ENCODE peak calls at places on chromosomes 16 and 17, in ten cellular contexts. One of them, this sample, is unnamed.
A peak's percentile ranks its signal among the peaks of the same experiment; 100 is the strongest.

GRCh38 chr17:30243568-30243967 is 8.1 kb upstream of the SLC6A4 start:
- DNase-seq in CD8-positive, alpha-beta memory T cell: no peak
- DNase-seq in AG10803: no peak
- DNase-seq in CD8-positive, alpha-beta T cell: no peak
- DNase-seq in T-helper 17 cell: no peak
- DNase-seq in body of pancreas: no peak
- DNase-seq in EH: no peak
- DNase-seq in stimulated activated CD4-positive, alpha-beta T cell treated with anti-CD3 and anti-CD28 coated beads, Interleukin-4, amount 100 ng/mL, for 4 hours: no peak
- DNase-seq in DMS79 treated with DMSO at 0.1 percent for 48 hours: no peak
- DNase-seq in fibroblast of villous mesenchyme: no peak
- DNase-seq in this sample: no peak

GRCh38 chr17:41625602-41626001 is 1.2 kb upstream of the KRT17 start:
- DNase-seq in CD8-positive, alpha-beta memory T cell: no peak
- DNase-seq in AG10803: no peak
- DNase-seq in fibroblast of villous mesenchyme: no peak
- DNase-seq in T-helper 17 cell: no peak
- DNase-seq in CD8-positive, alpha-beta T cell: no peak
- DNase-seq in stimulated activated CD4-positive, alpha-beta T cell treated with anti-CD3 and anti-CD28 coated beads, Interleukin-4, amount 100 ng/mL, for 4 hours: no peak
- DNase-seq in DMS79 treated with DMSO at 0.1 percent for 48 hours: no peak
- DNase-seq in body of pancreas: no peak
- DNase-seq in EH: no peak
- DNase-seq in this sample: no peak

GRCh38 chr17:61875285-61875684 is 12.0 kb upstream of the BRIP1 start:
- DNase-seq in fibroblast of villous mesenchyme: no peak
- DNase-seq in CD8-positive, alpha-beta memory T cell: no peak
- DNase-seq in DMS79 treated with DMSO at 0.1 percent for 48 hours: no peak
- DNase-seq in EH: no peak
- DNase-seq in stimulated activated CD4-positive, alpha-beta T cell treated with anti-CD3 and anti-CD28 coated beads, Interleukin-4, amount 100 ng/mL, for 4 hours: no peak
- DNase-seq in T-helper 17 cell: no peak
- DNase-seq in body of pancreas: no peak
- DNase-seq in AG10803: no peak
- DNase-seq in CD8-positive, alpha-beta T cell: no peak
- DNase-seq in this sample: no peak

GRCh38 chr16:85568519-85568918 is 44.6 kb upstream of the GSE1 start:
- DNase-seq in body of pancreas: peak; percentile 53
- DNase-seq in T-helper 17 cell: no peak
- DNase-seq in stimulated activated CD4-positive, alpha-beta T cell treated with anti-CD3 and anti-CD28 coated beads, Interleukin-4, amount 100 ng/mL, for 4 hours: no peak
- DNase-seq in DMS79 treated with DMSO at 0.1 percent for 48 hours: no peak
- DNase-seq in EH: no peak
- DNase-seq in CD8-positive, alpha-beta T cell: no peak
- DNase-seq in AG10803: no peak
- DNase-seq in CD8-positive, alpha-beta memory T cell: no peak
- DNase-seq in fibroblast of villous mesenchyme: no peak
- DNase-seq in this sample: no peak

GRCh38 chr17:48335858-48336500 is 94.0 kb downstream of the SKAP1 start:
- DNase-seq in DMS79 treated with DMSO at 0.1 percent for 48 hours: peak; percentile 75
- DNase-seq in EH: peak; percentile 56
- DNase-seq in stimulated activated CD4-positive, alpha-beta T cell treated with anti-CD3 and anti-CD28 coated beads, Interleukin-4, amount 100 ng/mL, for 4 hours: no peak
- DNase-seq in CD8-positive, alpha-beta T cell: no peak
- DNase-seq in fibroblast of villous mesenchyme: peak; percentile 70
- DNase-seq in T-helper 17 cell: no peak
- DNase-seq in CD8-positive, alpha-beta memory T cell: no peak
- DNase-seq in body of pancreas: no peak
- DNase-seq in AG10803: peak; percentile 64
- DNase-seq in this sample: peak; percentile 60

GRCh38 chr17:14926073-14926472 is 339.1 kb downstream of the PMP22 start:
- DNase-seq in T-helper 17 cell: no peak
- DNase-seq in AG10803: no peak
- DNase-seq in body of pancreas: no peak
- DNase-seq in DMS79 treated with DMSO at 0.1 percent for 48 hours: no peak
- DNase-seq in EH: no peak
- DNase-seq in CD8-positive, alpha-beta T cell: no peak
- DNase-seq in CD8-positive, alpha-beta memory T cell: no peak
- DNase-seq in fibroblast of villous mesenchyme: no peak
- DNase-seq in stimulated activated CD4-positive, alpha-beta T cell treated with anti-CD3 and anti-CD28 coated beads, Interleukin-4, amount 100 ng/mL, for 4 hours: no peak
- DNase-seq in this sample: no peak

GRCh38 chr17:75075597-75076253 is 12.0 kb upstream of the SLC16A5 start:
- DNase-seq in CD8-positive, alpha-beta T cell: no peak
- DNase-seq in EH: no peak
- DNase-seq in CD8-positive, alpha-beta memory T cell: no peak
- DNase-seq in body of pancreas: no peak
- DNase-seq in AG10803: no peak
- DNase-seq in fibroblast of villous mesenchyme: no peak
- DNase-seq in DMS79 treated with DMSO at 0.1 percent for 48 hours: no peak
- DNase-seq in T-helper 17 cell: no peak
- DNase-seq in stimulated activated CD4-positive, alpha-beta T cell treated with anti-CD3 and anti-CD28 coated beads, Interleukin-4, amount 100 ng/mL, for 4 hours: no peak
- DNase-seq in this sample: no peak

GRCh38 chr16:66576306-66576705 is 3.0 kb upstream of the CMTM2 start:
- DNase-seq in CD8-positive, alpha-beta memory T cell: no peak
- DNase-seq in AG10803: peak; percentile 20
- DNase-seq in DMS79 treated with DMSO at 0.1 percent for 48 hours: no peak
- DNase-seq in EH: no peak
- DNase-seq in T-helper 17 cell: no peak
- DNase-seq in body of pancreas: no peak
- DNase-seq in CD8-positive, alpha-beta T cell: no peak
- DNase-seq in fibroblast of villous mesenchyme: no peak
- DNase-seq in stimulated activated CD4-positive, alpha-beta T cell treated with anti-CD3 and anti-CD28 coated beads, Interleukin-4, amount 100 ng/mL, for 4 hours: no peak
- DNase-seq in this sample: no peak

GRCh38 chr16:7976125-7976524 is 614.2 kb downstream of the TMEM114 start:
- DNase-seq in stimulated activated CD4-positive, alpha-beta T cell treated with anti-CD3 and anti-CD28 coated beads, Interleukin-4, amount 100 ng/mL, for 4 hours: no peak
- DNase-seq in DMS79 treated with DMSO at 0.1 percent for 48 hours: no peak
- DNase-seq in EH: no peak
- DNase-seq in CD8-positive, alpha-beta T cell: no peak
- DNase-seq in T-helper 17 cell: no peak
- DNase-seq in fibroblast of villous mesenchyme: no peak
- DNase-seq in CD8-positive, alpha-beta memory T cell: no peak
- DNase-seq in AG10803: no peak
- DNase-seq in body of pancreas: no peak
- DNase-seq in this sample: no peak

GRCh38 chr16:8660841-8661301 is 13.5 kb upstream of the ABAT start:
- DNase-seq in body of pancreas: peak; percentile 85
- DNase-seq in CD8-positive, alpha-beta memory T cell: peak; percentile 53
- DNase-seq in stimulated activated CD4-positive, alpha-beta T cell treated with anti-CD3 and anti-CD28 coated beads, Interleukin-4, amount 100 ng/mL, for 4 hours: peak; percentile 12
- DNase-seq in T-helper 17 cell: peak; percentile 42
- DNase-seq in CD8-positive, alpha-beta T cell: peak; percentile 10
- DNase-seq in EH: peak; percentile 58
- DNase-seq in AG10803: peak; percentile 47
- DNase-seq in DMS79 treated with DMSO at 0.1 percent for 48 hours: peak; percentile 63
- DNase-seq in fibroblast of villous mesenchyme: peak; percentile 50
- DNase-seq in this sample: peak; percentile 77

GRCh38 chr16:86033016-86033474 is 134.1 kb downstream of the IRF8 start:
- DNase-seq in CD8-positive, alpha-beta memory T cell: no peak
- DNase-seq in EH: no peak
- DNase-seq in T-helper 17 cell: no peak
- DNase-seq in body of pancreas: no peak
- DNase-seq in CD8-positive, alpha-beta T cell: no peak
- DNase-seq in AG10803: no peak
- DNase-seq in DMS79 treated with DMSO at 0.1 percent for 48 hours: peak; percentile 52
- DNase-seq in stimulated activated CD4-positive, alpha-beta T cell treated with anti-CD3 and anti-CD28 coated beads, Interleukin-4, amount 100 ng/mL, for 4 hours: no peak
- DNase-seq in fibroblast of villous mesenchyme: no peak
- DNase-seq in this sample: no peak

GRCh38 chr17:36921131-36921851 is 16.0 kb upstream of the LHX1 start:
- DNase-seq in body of pancreas: no peak
- DNase-seq in CD8-positive, alpha-beta T cell: no peak
- DNase-seq in AG10803: no peak
- DNase-seq in stimulated activated CD4-positive, alpha-beta T cell treated with anti-CD3 and anti-CD28 coated beads, Interleukin-4, amount 100 ng/mL, for 4 hours: peak; percentile 74
- DNase-seq in CD8-positive, alpha-beta memory T cell: no peak
- DNase-seq in DMS79 treated with DMSO at 0.1 percent for 48 hours: no peak
- DNase-seq in T-helper 17 cell: no peak
- DNase-seq in fibroblast of villous mesenchyme: peak; percentile 21
- DNase-seq in EH: no peak
- DNase-seq in this sample: no peak

GRCh38 chr17:40538019-40538935 is 27.0 kb downstream of the CCR7 start:
- DNase-seq in CD8-positive, alpha-beta memory T cell: no peak
- DNase-seq in CD8-positive, alpha-beta T cell: no peak
- DNase-seq in AG10803: peak; percentile 68
- DNase-seq in T-helper 17 cell: no peak
- DNase-seq in DMS79 treated with DMSO at 0.1 percent for 48 hours: no peak
- DNase-seq in body of pancreas: peak; percentile 90
- DNase-seq in fibroblast of villous mesenchyme: no peak
- DNase-seq in EH: peak; percentile 78
- DNase-seq in stimulated activated CD4-positive, alpha-beta T cell treated with anti-CD3 and anti-CD28 coated beads, Interleukin-4, amount 100 ng/mL, for 4 hours: no peak
- DNase-seq in this sample: peak; percentile 88

GRCh38 chr16:27511657-27512056 is 38.1 kb downstream of the GTF3C1 start:
- DNase-seq in DMS79 treated with DMSO at 0.1 percent for 48 hours: no peak
- DNase-seq in AG10803: peak; percentile 8
- DNase-seq in body of pancreas: no peak
- DNase-seq in CD8-positive, alpha-beta T cell: no peak
- DNase-seq in fibroblast of villous mesenchyme: peak; percentile 39
- DNase-seq in CD8-positive, alpha-beta memory T cell: no peak
- DNase-seq in EH: no peak
- DNase-seq in stimulated activated CD4-positive, alpha-beta T cell treated with anti-CD3 and anti-CD28 coated beads, Interleukin-4, amount 100 ng/mL, for 4 hours: no peak
- DNase-seq in T-helper 17 cell: no peak
- DNase-seq in this sample: peak; percentile 26

GRCh38 chr17:77943971-77944370 is 14.5 kb upstream of the TNRC6C start:
- DNase-seq in AG10803: no peak
- DNase-seq in fibroblast of villous mesenchyme: no peak
- DNase-seq in EH: peak; percentile 25
- DNase-seq in T-helper 17 cell: no peak
- DNase-seq in CD8-positive, alpha-beta T cell: no peak
- DNase-seq in stimulated activated CD4-positive, alpha-beta T cell treated with anti-CD3 and anti-CD28 coated beads, Interleukin-4, amount 100 ng/mL, for 4 hours: no peak
- DNase-seq in DMS79 treated with DMSO at 0.1 percent for 48 hours: no peak
- DNase-seq in CD8-positive, alpha-beta memory T cell: no peak
- DNase-seq in body of pancreas: no peak
- DNase-seq in this sample: no peak

This sample was measured in cerebellar cortex.